ENCODE peak calls at places on chromosomes 4 and X, in six cellular contexts. N is uterus; U is NCI-H524; I is activated effector memory CD4-positive, alpha-beta T cell treated with anti-CD3 and anti-CD28 coated beads, Interleukin-2, amount 50 U/mL, for 16 hours; R is stromal cell of bone marrow; B is H54. V is an unnamed sample.

GRCh38 chr4:148273501-148273986 is 168.7 kb downstream of the NR3C2 start:
- DNase-seq in R (no peak), U (no peak), B (no peak), N (no peak), I (no peak), V (no peak)

GRCh38 chrX:16061296-16061695 is 62.1 kb upstream of the GRPR start:
- DNase-seq in U (no peak), I (no peak), B (no peak), N (no peak), R (peak), V (no peak)

GRCh38 chr4:114780205-114780604 is 181.6 kb downstream of the UGT8 start:
- DNase-seq in R (no peak), I (no peak), U (peak), B (no peak), N (no peak), V (no peak)

GRCh38 chr4:103996637-103997036 is 276.9 kb upstream of the TACR3 start:
- DNase-seq in I (no peak), U (peak), B (peak), R (peak), N (no peak), V (no peak)

GRCh38 chr4:90226734-90227133 is 99.5 kb downstream of the CCSER1 start:
- DNase-seq in N (no peak), R (no peak), I (no peak), U (no peak), B (no peak), V (no peak)

GRCh38 chr4:69057620-69058409 is 38.5 kb upstream of the UGT2B7 start:
- DNase-seq in R (no peak), B (no peak), U (no peak), N (no peak), I (no peak), V (no peak)

GRCh38 chr4:184396001-184396400 is 78.3 kb downstream of the IRF2 start:
- DNase-seq in B (no peak), I (no peak), U (no peak), R (no peak), N (no peak), V (no peak)

GRCh38 chr4:55255171-55255570 is 90.9 kb upstream of the SRD5A3 start:
- DNase-seq in B (no peak), N (no peak), U (no peak), R (peak), I (no peak), V (no peak)

GRCh38 chr4:186701273-186701672 is 22.4 kb downstream of the FAT1 start:
- DNase-seq in N (no peak), R (no peak), U (peak), I (no peak), B (no peak), V (no peak)

GRCh38 chr4:83320548-83320947 is 14.1 kb downstream of the HPSE start:
- DNase-seq in B (peak), I (no peak), N (no peak), U (no peak), R (peak), V (no peak)

GRCh38 chr4:76658231-76659102 is 223.4 kb downstream of the SHROOM3 start:
- DNase-seq in I (no peak), B (no peak), N (no peak), R (peak), U (no peak), V (no peak)

GRCh38 chrX:16852617-16853179 is 17.5 kb downstream of the RBBP7 start:
- DNase-seq in R (no peak), I (no peak), N (no peak), U (no peak), B (no peak), V (no peak)